ENCODE peak calls at places on chromosomes 1 and 21, in nine cellular contexts. M is lung; P is HAP-1; Q is WERI-Rb-1; I is effector memory CD4-positive, alpha-beta T cell; X is cardiac fibroblast; Y is adrenal gland; G is right cardiac atrium; H is aorta. N is an unnamed sample.

GRCh38 chr21:41947596-41948403 is 6.0 kb downstream of the C2CD2 start:
- DNase-seq in M (no peak), P (no peak), Q (peak; percentile 6), I (no peak), X (peak; percentile 51), Y (peak; percentile 90), G (peak; percentile 65), H (peak; percentile 91), N (no peak)

GRCh38 chr1:175376194-175376593 is 183.6 kb upstream of the KIAA0040 start:
- DNase-seq in M (no peak), P (peak; percentile 6), Q (peak; percentile 44), I (no peak), X (peak; percentile 5), Y (no peak), G (no peak), H (no peak), N (no peak)

GRCh38 chr1:181972256-181972655 is 89.3 kb downstream of the ZNF648 start:
- DNase-seq in M (no peak), P (no peak), Q (no peak), I (no peak), X (no peak), Y (no peak), G (no peak), H (no peak), N (no peak)

GRCh38 chr1:235108876-235109275 is 19.8 kb downstream of the TOMM20 start:
- DNase-seq in M (no peak), P (no peak), Q (no peak), I (no peak), X (no peak), Y (peak; percentile 37), G (no peak), H (no peak), N (no peak)

GRCh38 chr1:220189750-220190347 is 82.4 kb downstream of the RAB3GAP2 start:
- DNase-seq in M (no peak), P (peak; percentile 36), Q (no peak), I (no peak), X (peak; percentile 60), Y (no peak), G (no peak), H (no peak), N (no peak)

GRCh38 chr1:26358411-26359384 is 4.8 kb upstream of the CRYBG2 start:
- DNase-seq in M (no peak), P (no peak), Q (no peak), I (peak; percentile 70), X (no peak), Y (no peak), G (no peak), H (no peak), N (no peak)

GRCh38 chr1:149888160-149888998 is 11.0 kb upstream of the BOLA1 start:
- DNase-seq in M (peak; percentile 85), P (peak; percentile 91), Q (peak; percentile 94), I (peak; percentile 62), X (peak; percentile 95), Y (peak; percentile 93), G (peak; percentile 79), H (peak; percentile 92), N (peak; percentile 83)

GRCh38 chr1:201582261-201582951 is 43.5 kb downstream of the NAV1 start:
- DNase-seq in M (no peak), P (no peak), Q (no peak), I (no peak), X (peak; percentile 75), Y (no peak), G (peak; percentile 50), H (no peak), N (no peak)

GRCh38 chr1:184791199-184791935 is 36.7 kb upstream of the EDEM3 start:
- DNase-seq in M (no peak), P (no peak), Q (no peak), I (no peak), X (peak; percentile 64), Y (no peak), G (no peak), H (no peak), N (no peak)

GRCh38 chr21:44615466-44615865 is 3.6 kb downstream of the KRTAP10-8 start:
- DNase-seq in M (no peak), P (no peak), Q (no peak), I (no peak), X (no peak), Y (no peak), G (no peak), H (no peak), N (no peak)

GRCh38 chr1:44707112-44707881 is 23.7 kb downstream of the RNU5D-1 start:
- DNase-seq in M (no peak), P (no peak), Q (no peak), I (no peak), X (peak; percentile 97), Y (no peak), G (no peak), H (no peak), N (no peak)

GRCh38 chr1:184507604-184508289 is 120.9 kb downstream of the C1orf21 start:
- DNase-seq in M (no peak), P (no peak), Q (no peak), I (no peak), X (peak; percentile 33), Y (no peak), G (no peak), H (no peak), N (no peak)

GRCh38 chr1:231940721-231941120 is 314.1 kb downstream of the DISC1 start:
- DNase-seq in M (no peak), P (no peak), Q (peak; percentile 45), I (no peak), X (no peak), Y (no peak), G (no peak), H (no peak), N (no peak)

GRCh38 chr1:241799414-241799813 is 48.6 kb upstream of the EXO1 start:
- DNase-seq in M (no peak), P (no peak), Q (no peak), I (no peak), X (peak; percentile 26), Y (no peak), G (no peak), H (no peak), N (no peak)

GRCh38 chr1:41495171-41495948 is 10.9 kb upstream of the EDN2 start:
- DNase-seq in M (no peak), P (peak; percentile 38), Q (no peak), I (no peak), X (peak; percentile 42), Y (peak; percentile 74), G (no peak), H (no peak), N (no peak)

GRCh38 chr1:4633346-4633745 is 21.1 kb upstream of the AJAP1 start:
- DNase-seq in M (no peak), P (no peak), Q (peak; percentile 48), I (no peak), X (no peak), Y (no peak), G (no peak), H (no peak), N (no peak)

GRCh38 chr1:229023651-229024295 is 247.1 kb upstream of the RAB4A start:
- DNase-seq in M (no peak), P (no peak), Q (no peak), I (no peak), X (no peak), Y (peak; percentile 69), G (no peak), H (no peak), N (no peak)

GRCh38 chr1:30616759-30617158 is 106.6 kb downstream of the MATN1 start:
- DNase-seq in M (no peak), P (no peak), Q (no peak), I (no peak), X (no peak), Y (no peak), G (no peak), H (no peak), N (no peak)

GRCh38 chr1:198936371-198937083 is 297.7 kb downstream of the PTPRC start:
- DNase-seq in M (no peak), P (peak; percentile 43), Q (peak; percentile 12), I (no peak), X (peak; percentile 66), Y (no peak), G (no peak), H (no peak), N (peak; percentile 13)

GRCh38 chr1:116529199-116529616 is 41.6 kb downstream of the CD58 start:
- DNase-seq in M (no peak), P (no peak), Q (no peak), I (no peak), X (no peak), Y (no peak), G (no peak), H (no peak), N (no peak)

GRCh38 chr1:161364332-161364731 is 3.3 kb downstream of the CFAP126 start:
- DNase-seq in M (no peak), P (no peak), Q (no peak), I (no peak), X (no peak), Y (no peak), G (no peak), H (no peak), N (no peak)

GRCh38 chr1:46198026-46198826 is at the start of gene POMGNT1:
- DNase-seq in M (peak; percentile 65), P (peak; percentile 60), Q (peak; percentile 61), I (peak; percentile 59), X (peak; percentile 55), Y (peak; percentile 74), G (peak; percentile 71), H (peak; percentile 90), N (peak; percentile 59)

GRCh38 chr1:212457740-212458338 is 25.1 kb downstream of the NENF start:
- DNase-seq in M (peak; percentile 51), P (peak; percentile 30), Q (peak; percentile 82), I (peak; percentile 8), X (peak; percentile 74), Y (peak; percentile 67), G (no peak), H (peak; percentile 48), N (peak; percentile 82)

GRCh38 chr21:38768385-38769071 is 37.2 kb upstream of the ETS2 start:
- DNase-seq in M (no peak), P (no peak), Q (no peak), I (no peak), X (peak; percentile 96), Y (no peak), G (no peak), H (no peak), N (no peak)
- H3K4me3 ChIP-seq in M (no peak overlapping the region), P (no peak overlapping the region), Q (no peak overlapping the region), I (no peak overlapping the region), X (no peak overlapping the region), Y (no peak overlapping the region), G (no peak overlapping the region), H (no peak overlapping the region), N (no peak overlapping the region)

GRCh38 chr1:24927886-24928630 is 2.0 kb downstream of the RUNX3 start:
- DNase-seq in M (no peak), P (no peak), Q (no peak), I (no peak), X (peak; percentile 30), Y (no peak), G (no peak), H (no peak), N (no peak)
- H3K4me3 ChIP-seq in M (no peak overlapping the region), P (peak overlapping the region; percentile 69), Q (no peak overlapping the region), I (peak overlapping the region; percentile 91), X (no peak overlapping the region), Y (no peak overlapping the region), G (no peak overlapping the region), H (no peak overlapping the region), N (no peak overlapping the region)

GRCh38 chr1:54037476-54037875 is 15.5 kb downstream of the TMEM59 start:
- DNase-seq in M (no peak), P (no peak), Q (no peak), I (no peak), X (peak; percentile 61), Y (no peak), G (no peak), H (no peak), N (no peak)
- H3K4me3 ChIP-seq in M (no peak overlapping the region), P (no peak overlapping the region), Q (no peak overlapping the region), I (no peak overlapping the region), X (no peak overlapping the region), Y (no peak overlapping the region), G (no peak overlapping the region), H (no peak overlapping the region), N (no peak overlapping the region)

GRCh38 chr1:24754229-24754628 is 9.0 kb downstream of the CLIC4 start:
- DNase-seq in M (no peak), P (no peak), Q (no peak), I (no peak), X (peak; percentile 84), Y (no peak), G (no peak), H (no peak), N (no peak)
- H3K4me3 ChIP-seq in M (no peak overlapping the region), P (no peak overlapping the region), Q (no peak overlapping the region), I (no peak overlapping the region), X (peak overlapping the region; percentile 2), Y (no peak overlapping the region), G (no peak overlapping the region), H (no peak overlapping the region), N (no peak overlapping the region)

N was measured in BE2C.